ENCODE peak calls at places on chromosomes 5 and 9, in five cellular contexts. F is neural progenitor cell, C is GM23248, T is HCT116, N is fibroblast of lung. E is an unnamed sample. For H3K9me3, the result is how much of the 10 kb centered on the place peaks cover.

GRCh38 chr5:179550511-179551342 is at the start of gene RUFY1:
- DNase-seq in F (peak), C (peak), T (peak), N (peak), E (peak)

GRCh38 chr9:35951736-35952135 is 6.2 kb downstream of the OR2S2 start:
- DNase-seq in F (no peak), C (peak), T (no peak), N (peak), E (no peak)

GRCh38 chr5:168974081-168974480 is 326.9 kb downstream of the SLIT3 start:
- DNase-seq in F (no peak), C (peak), T (no peak), N (no peak), E (no peak)

GRCh38 chr9:135123735-135124134 is 36.3 kb downstream of the OLFM1 start:
- DNase-seq in F (no peak), C (no peak), T (no peak), N (no peak), E (no peak)

GRCh38 chr5:58153255-58153654 is 306.6 kb downstream of the PLK2 start:
- DNase-seq in F (no peak), C (no peak), T (no peak), N (no peak), E (no peak)

GRCh38 chr5:126422994-126423788 is at the start of gene GRAMD2B:
- DNase-seq in F (peak), C (peak), T (peak), N (peak), E (peak)

GRCh38 chr5:14039063-14039462 is 94.6 kb upstream of the DNAH5 start:
- DNase-seq in F (no peak), C (peak), T (peak), N (no peak), E (no peak)

GRCh38 chr9:34600908-34601307 is 11.0 kb downstream of the RPP25L start:
- DNase-seq in F (no peak), C (no peak), T (no peak), N (no peak), E (no peak)

GRCh38 chr9:17116400-17116837 is 18.4 kb upstream of the CNTLN start:
- DNase-seq in F (peak), C (peak), T (peak), N (peak), E (peak)

GRCh38 chr9:127241354-127241753 is 23.2 kb upstream of the GARNL3 start:
- DNase-seq in F (no peak), C (no peak), T (no peak), N (no peak), E (no peak)

GRCh38 chr5:174794941-174795672 is 70.7 kb downstream of the MSX2 start:
- DNase-seq in F (peak), C (no peak), T (no peak), N (no peak), E (peak)
- H3K9ac ChIP-seq in F (no peak), C (no peak), T (no peak), N (no peak), E (no peak)

DNA sequence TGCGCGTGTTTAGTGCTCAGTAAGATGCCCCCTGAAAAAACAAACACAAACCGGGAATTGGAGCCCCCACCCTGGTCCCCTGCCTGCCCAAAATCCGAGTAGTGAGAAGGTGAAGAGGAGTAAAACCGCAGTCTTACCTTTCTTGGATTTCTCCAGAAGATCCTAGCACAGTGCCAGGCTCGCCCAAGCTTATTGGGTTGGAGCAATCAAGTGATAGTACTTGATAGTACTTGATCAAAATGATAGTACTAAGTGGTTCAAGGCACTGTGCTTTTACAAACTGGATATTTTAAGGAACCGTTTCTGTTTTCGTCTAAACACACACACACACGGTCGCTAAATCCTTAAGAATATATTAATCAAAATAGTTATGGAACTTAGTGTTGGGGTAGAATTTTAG is 2.8 kb upstream of the TRAF1 start:
- DNase-seq in F (no peak), C (no peak), T (no peak), N (no peak), E (no peak)
- H3K4me3 ChIP-seq in F (peak), C (peak), T (peak), N (peak), E (peak)

DNA sequence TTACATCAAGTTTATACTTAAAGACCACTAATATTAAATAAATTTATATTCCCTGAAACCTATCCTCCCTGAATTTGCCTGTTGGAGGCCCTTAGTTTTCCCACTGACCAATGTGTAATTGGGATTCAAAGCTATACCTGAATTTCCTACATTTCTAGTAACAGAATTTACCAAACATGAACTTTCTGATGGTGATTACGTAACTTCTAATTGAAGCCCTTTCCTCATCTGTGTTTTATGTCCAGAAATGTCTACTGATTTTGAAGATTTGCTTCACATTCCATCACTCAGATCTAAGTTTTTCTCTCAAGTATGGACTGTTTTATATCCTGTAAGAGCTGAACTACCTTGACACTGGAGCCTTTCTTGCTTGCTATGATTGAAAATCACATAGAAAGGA is 12.8 kb downstream of the ZFP62 start:
- DNase-seq in F (no peak), C (no peak), T (no peak), N (no peak), E (no peak)
- H3K9me3 ChIP-seq in F (half or more), C (under half), T (under half), N (under half), E (under half)

GRCh38 chr5:154647760-154648143 is 107.4 kb upstream of the LARP1 start:
- DNase-seq in F (no peak), C (peak), T (no peak), N (no peak), E (no peak)
- H3K9ac ChIP-seq in F (no peak), C (no peak), T (no peak), N (no peak), E (no peak)

GRCh38 chr9:81664638-81665513 is 24.5 kb downstream of the TLE1 start:
- DNase-seq in F (no peak), C (no peak), T (no peak), N (no peak), E (no peak)
- H3K4me3 ChIP-seq in F (no peak), C (no peak), T (no peak), N (no peak), E (no peak)

GRCh38 chr9:138117836-138118235 is 240.3 kb downstream of the CACNA1B start:
- DNase-seq in F (no peak), C (no peak), T (no peak), N (no peak), E (no peak)

GRCh38 chr9:138114501-138115245 is 237.1 kb downstream of the CACNA1B start:
- DNase-seq in F (no peak), C (no peak), T (no peak), N (no peak), E (no peak)

GRCh38 chr9:138115506-138115905 is 237.9 kb downstream of the CACNA1B start:
- DNase-seq in F (no peak), C (no peak), T (no peak), N (no peak), E (no peak)

GRCh38 chr9:138117101-138117750 is 239.6 kb downstream of the CACNA1B start:
- DNase-seq in F (no peak), C (no peak), T (no peak), N (no peak), E (no peak)

GRCh38 chr9:138116521-138116920 is 238.9 kb downstream of the CACNA1B start:
- DNase-seq in F (no peak), C (no peak), T (no peak), N (no peak), E (no peak)
- H3K9me3 ChIP-seq in F (under half), C (under half), T (under half), N (under half), E (under half)

DNA sequence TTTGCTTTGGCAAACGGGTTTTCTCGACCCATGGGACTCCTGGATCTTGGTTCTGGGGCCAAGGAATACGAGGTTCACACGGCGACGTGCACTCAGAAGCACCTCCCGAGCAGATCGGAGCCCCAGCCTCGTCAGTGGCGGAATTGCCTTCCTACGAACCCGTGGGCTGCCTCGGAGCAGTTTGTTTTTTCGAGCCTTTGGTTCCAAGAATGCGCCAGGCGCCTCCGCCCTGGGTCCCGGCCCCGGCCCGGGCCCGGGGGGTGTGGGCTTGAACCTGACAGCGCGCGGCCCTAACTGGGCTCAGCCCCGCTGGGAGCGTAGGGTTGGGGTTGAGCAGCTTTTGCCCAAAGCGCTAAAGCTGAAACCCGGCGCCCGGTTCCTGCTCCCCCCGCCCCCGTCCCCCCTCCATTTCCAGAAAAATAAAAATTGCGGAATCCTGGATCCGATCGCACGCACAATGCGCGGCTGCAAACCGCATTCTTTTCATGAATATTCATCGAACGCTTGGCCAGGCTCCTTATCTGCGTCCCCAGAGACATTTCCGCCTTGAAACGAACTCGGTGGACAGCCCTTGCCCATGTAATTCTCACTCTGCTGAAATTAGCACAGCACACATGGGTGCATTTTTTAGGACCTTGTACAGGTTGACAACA is 1.0 kb downstream of the BASP1 start:
- DNase-seq in F (peak), C (peak), T (no peak), N (peak), E (no peak)
- H3K9ac ChIP-seq in F (peak), C (peak), T (no peak), N (peak), E (peak)

GRCh38 chr9:124219290-124219605 is 38.5 kb upstream of the NEK6 start:
- DNase-seq in F (no peak), C (no peak), T (no peak), N (no peak), E (no peak)

GRCh38 chr9:124218438-124219289 is 39.1 kb upstream of the NEK6 start:
- DNase-seq in F (no peak), C (peak), T (peak), N (peak), E (no peak)

GRCh38 chr9:124222109-124222508 is 35.6 kb upstream of the NEK6 start:
- DNase-seq in F (no peak), C (no peak), T (no peak), N (no peak), E (no peak)

GRCh38 chr9:124221685-124222084 is 36.1 kb upstream of the NEK6 start:
- DNase-seq in F (no peak), C (no peak), T (no peak), N (no peak), E (no peak)

DNA sequence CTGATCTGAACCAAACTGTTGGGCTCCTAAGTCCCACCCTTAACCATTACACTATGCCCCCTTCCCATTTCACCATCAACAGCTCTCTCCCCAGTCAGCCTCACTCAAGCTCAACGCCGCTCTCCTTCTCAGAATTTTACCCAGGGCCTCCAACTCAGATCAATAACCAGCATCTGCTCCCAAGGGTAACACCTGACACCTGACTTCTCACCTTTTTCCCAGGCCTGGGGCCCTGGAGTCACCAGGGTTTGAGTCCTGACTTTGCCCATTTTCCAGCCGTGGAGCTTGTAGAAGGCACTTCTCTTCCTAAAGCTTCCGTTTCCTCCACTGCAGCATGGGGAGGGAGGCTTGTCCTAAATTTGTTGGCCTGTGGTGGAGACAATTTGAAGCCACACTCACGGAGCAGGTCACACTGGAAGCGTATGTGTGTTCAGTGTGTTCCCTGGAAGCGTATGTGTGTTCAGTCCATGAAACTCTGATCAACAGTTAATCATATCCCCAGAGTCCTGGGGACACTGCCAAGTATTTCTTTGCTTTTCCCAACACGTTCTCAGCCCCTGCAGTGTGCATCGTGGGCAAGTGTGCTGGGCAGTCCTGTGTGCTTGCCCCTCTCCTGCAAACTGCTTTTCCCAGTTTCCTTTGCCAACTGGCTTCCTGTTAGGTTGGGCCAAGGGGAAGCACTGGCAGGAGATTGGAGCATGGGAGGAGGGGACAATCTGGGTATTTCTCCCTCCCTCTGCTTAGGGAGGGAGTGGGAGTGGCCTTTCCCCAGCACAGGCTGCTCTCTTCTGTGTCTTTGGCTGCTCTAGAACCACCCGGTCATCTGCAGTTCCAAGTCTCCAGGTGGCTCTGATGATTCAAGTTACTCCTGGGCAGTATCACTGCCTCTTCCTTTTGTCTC is 36.9 kb upstream of the NEK6 start:
- DNase-seq in F (no peak), C (peak), T (no peak), N (peak), E (no peak)
- H3K4me3 ChIP-seq in F (no peak), C (no peak), T (no peak), N (no peak), E (no peak)

E was measured in NT2/D1.